ENCODE peak calls at places on chromosomes 12 and 14, in five cellular contexts. L, B, D, X and V are unnamed samples.

GRCh38 chr14:56359245-56359644 is 220.4 kb upstream of the TMEM260 start:
- DNase-seq in L (no peak), X (no peak), B (no peak), D (no peak), V (no peak)

GRCh38 chr14:64038857-64039542 is 186.2 kb downstream of the SYNE2 start:
- DNase-seq in B (no peak), X (no peak), L (no peak), D (no peak), V (no peak)

GRCh38 chr14:31138301-31138700 is 69.3 kb downstream of the HECTD1 start:
- DNase-seq in L (no peak), X (no peak), D (no peak), B (no peak), V (no peak)

GRCh38 chr12:92108651-92109050 is 37.0 kb downstream of the BTG1 start:
- DNase-seq in X (no peak), D (peak), B (peak), L (no peak), V (no peak)

GRCh38 chr12:89648211-89648930 is 60.3 kb downstream of the ATP2B1 start:
- DNase-seq in X (no peak), D (no peak), B (no peak), L (no peak), V (no peak)

GRCh38 chr14:56339855-56340701 is 221.9 kb downstream of the PELI2 start:
- DNase-seq in L (no peak), D (peak), X (peak), B (peak), V (peak)

GRCh38 chr14:90005441-90005840 is 49.7 kb downstream of the TDP1 start:
- DNase-seq in B (no peak), X (no peak), L (no peak), D (no peak), V (no peak)

GRCh38 chr12:115866909-115867525 is 410.5 kb downstream of the MED13L start:
- DNase-seq in B (no peak), L (no peak), X (no peak), D (no peak), V (no peak)

GRCh38 chr12:21459474-21459873 is 22.0 kb downstream of the PYROXD1 start:
- DNase-seq in D (no peak), L (no peak), B (no peak), X (no peak), V (no peak)

GRCh38 chr14:22549981-22550670 is 38.9 kb downstream of the DAD1 start:
- DNase-seq in D (no peak), B (no peak), X (no peak), L (peak), V (no peak)

GRCh38 chr12:62983594-62983993 is 48.6 kb upstream of the PPM1H start:
- DNase-seq in D (no peak), L (no peak), X (no peak), B (no peak), V (no peak)

GRCh38 chr12:80033457-80033856 is 65.9 kb upstream of the OTOGL start:
- DNase-seq in L (no peak), D (peak), B (no peak), X (no peak), V (no peak)

GRCh38 chr12:91774471-91774921 is 371.1 kb downstream of the BTG1 start:
- DNase-seq in D (peak), B (no peak), X (peak), L (no peak), V (peak)

GRCh38 chr14:100648474-100649172 is 61.4 kb upstream of the BEGAIN start:
- DNase-seq in D (no peak), L (no peak), B (no peak), X (no peak), V (no peak)

GRCh38 chr12:114166360-114166759 is 200.2 kb upstream of the RBM19 start:
- DNase-seq in L (no peak), B (peak), X (peak), D (peak), V (peak)

DNA sequence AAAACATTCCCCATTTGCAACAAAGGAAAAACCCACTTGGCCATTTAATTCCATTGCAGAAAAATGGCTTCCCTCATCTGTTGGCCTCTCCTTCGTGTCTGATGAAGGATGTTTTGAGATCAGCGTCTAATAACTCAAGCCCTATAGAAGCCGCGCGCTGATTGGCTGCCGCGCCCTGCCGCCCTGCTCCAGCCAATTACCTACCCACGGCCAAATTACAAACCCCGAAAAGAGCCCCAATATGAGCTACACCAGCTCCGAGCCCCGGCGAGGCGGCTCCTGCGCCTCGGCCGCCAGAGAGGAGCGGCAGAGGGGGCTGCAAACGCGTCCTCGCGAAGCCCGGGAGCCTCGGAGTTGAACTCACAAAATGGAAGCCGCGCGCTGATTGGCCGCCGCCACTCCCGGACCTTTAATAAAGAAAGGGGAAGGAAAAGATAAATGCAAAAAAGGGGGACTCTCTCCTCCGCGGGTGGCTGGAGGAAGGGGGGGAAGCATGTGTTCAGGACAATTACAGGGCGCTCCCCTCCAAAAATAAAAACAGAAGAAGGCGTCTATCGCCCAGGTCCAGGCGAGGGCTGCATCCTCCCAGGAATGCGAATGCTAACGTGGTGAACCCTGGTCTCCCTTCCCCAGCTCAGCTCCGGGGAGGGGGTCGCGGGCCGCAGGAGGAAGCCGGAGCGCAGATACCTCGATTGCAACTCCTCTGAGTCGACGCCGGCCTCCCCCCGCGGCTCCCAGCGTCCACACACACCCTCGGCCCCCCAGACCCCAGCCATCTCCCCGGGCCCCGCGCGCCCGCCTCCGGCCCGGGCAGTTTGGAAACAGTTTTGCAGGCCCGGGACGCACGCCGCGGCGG is 738 bp upstream of the SETD1B start:
- DNase-seq in D (peak), B (peak), X (peak), L (peak), V (peak)
- TF ChIP-seq POLR2A in D (peak), B (peak), X (peak), L (peak), V (peak)

DNA sequence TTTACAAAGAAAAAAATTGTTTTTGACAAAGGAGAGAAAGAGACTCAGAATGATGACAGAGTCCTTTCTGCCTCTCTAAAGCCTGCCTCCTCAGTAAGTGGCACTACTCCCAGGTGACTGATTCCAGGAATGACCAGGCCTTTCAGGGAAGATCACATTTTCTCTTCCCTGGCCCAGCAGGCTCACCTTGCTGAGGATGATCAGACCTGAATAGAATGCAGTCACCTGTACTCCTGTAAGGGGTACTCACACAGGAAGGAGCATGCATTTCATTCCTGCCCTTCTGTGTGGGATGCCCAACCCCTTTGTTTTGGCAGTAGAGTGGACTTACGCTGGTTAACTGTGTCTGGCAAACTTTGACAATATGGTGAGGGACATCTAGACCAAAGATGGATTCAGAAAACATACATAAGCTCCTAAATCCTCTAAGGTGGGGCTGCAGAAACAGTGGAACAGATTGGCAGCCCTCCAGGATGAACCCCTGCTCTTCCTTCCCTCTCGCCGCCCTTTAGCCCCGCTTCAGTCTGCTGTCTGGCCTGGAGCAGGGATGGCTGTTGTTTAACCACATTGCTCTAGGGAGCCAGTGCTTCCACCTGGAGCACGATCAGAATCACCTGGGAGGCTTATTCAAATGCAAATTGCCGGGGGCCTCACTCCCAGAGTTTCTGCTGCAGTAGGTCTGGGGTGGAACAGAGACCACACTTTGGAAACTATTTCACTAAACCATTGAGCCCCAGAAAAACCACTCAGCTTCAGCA is 29.8 kb downstream of the ERG28 start:
- DNase-seq in L (no peak), D (no peak), X (no peak), B (no peak), V (no peak)
- TF ChIP-seq POLR2A in L (no peak), D (no peak), X (no peak), B (no peak), V (no peak)

GRCh38 chr12:121626087-121626852 is at the start of gene ORAI1:
- DNase-seq in X (peak), D (peak), B (peak), L (peak), V (peak)
- TF ChIP-seq POLR2A in X (peak), D (peak), B (no peak), L (peak), V (peak)

GRCh38 chr14:59188461-59189280 is at the start of gene DAAM1:
- DNase-seq in D (peak), B (peak), X (peak), L (peak), V (peak)
- TF ChIP-seq POLR2A in D (peak), B (peak), X (peak), L (peak), V (peak)

GRCh38 chr12:110349521-110350151 is 53.9 kb downstream of the ANAPC7 start:
- DNase-seq in X (no peak), L (no peak), D (no peak), B (no peak), V (peak)
- TF ChIP-seq POLR2A in X (no peak), L (peak), D (no peak), B (no peak), V (no peak)

GRCh38 chr12:31655792-31656191 is 3.7 kb upstream of the ETFBKMT start:
- DNase-seq in L (no peak), B (no peak), D (no peak), X (no peak), V (no peak)

GRCh38 chr12:31658743-31659086 is 773 bp upstream of the ETFBKMT start:
- DNase-seq in B (no peak), X (no peak), D (no peak), L (no peak), V (no peak)

GRCh38 chr12:31655208-31655607 is 4.3 kb upstream of the ETFBKMT start:
- DNase-seq in X (no peak), L (no peak), D (no peak), B (no peak), V (no peak)

GRCh38 chr12:31662176-31662849 is 2.8 kb downstream of the ETFBKMT start:
- DNase-seq in L (no peak), X (no peak), B (no peak), D (no peak), V (no peak)

GRCh38 chr12:31659087-31659942 is at the start of gene ETFBKMT:
- DNase-seq in L (peak), X (peak), B (peak), D (peak), V (peak)
- TF ChIP-seq POLR2A in L (peak), X (peak), B (no peak), D (peak), V (peak)